ENCODE peak calls at places on chromosome 6, in five cellular contexts. M, I, U, T and F are unnamed samples.

GRCh38 chr6:148868314-148868713 is 121.5 kb downstream of the UST start:
- DNase-seq in M (peak), I (no peak), U (no peak), T (no peak), F (no peak)

GRCh38 chr6:82033631-82034211 is 213.8 kb downstream of the IBTK start:
- DNase-seq in M (no peak), I (no peak), U (no peak), T (no peak), F (no peak)

GRCh38 chr6:154995241-154996162 is at the start of gene TIAM2:
- DNase-seq in M (no peak), I (peak), U (peak), T (peak), F (no peak)

GRCh38 chr6:31898200-31899011 is 908 bp upstream of the EHMT2 start:
- DNase-seq in M (no peak), I (no peak), U (peak), T (no peak), F (no peak)

GRCh38 chr6:142845143-142845571 is 99.8 kb downstream of the HIVEP2 start:
- DNase-seq in M (no peak), I (peak), U (no peak), T (no peak), F (no peak)

GRCh38 chr6:45586216-45587171 is 208.8 kb upstream of the SUPT3H start:
- DNase-seq in M (no peak), I (no peak), U (no peak), T (no peak), F (no peak)

GRCh38 chr6:27617046-27617687 is 144.3 kb upstream of the ZNF184 start:
- DNase-seq in M (no peak), I (no peak), U (no peak), T (peak), F (no peak)

GRCh38 chr6:14228571-14228970 is 111.0 kb downstream of the CD83 start:
- DNase-seq in M (no peak), I (no peak), U (no peak), T (no peak), F (no peak)

GRCh38 chr6:26743941-26744699 is 84.6 kb upstream of the ZNF322 start:
- DNase-seq in M (no peak), I (no peak), U (no peak), T (peak), F (peak)

GRCh38 chr6:50842446-50842845 is 23.8 kb downstream of the TFAP2B start:
- DNase-seq in M (no peak), I (no peak), U (no peak), T (no peak), F (no peak)